ENCODE peak calls at places on chromosome 15, in five cellular contexts. One of them, this sample, is unnamed. For H3K4me1, the result is how much of the 10 kb centered on the place peaks cover.

GRCh38 chr15:33048255-33048654 is 146.3 kb downstream of the FMN1 start:
- DNase-seq in ovary: no peak
- DNase-seq in foreskin keratinocyte: no peak
- DNase-seq in cardiac muscle cell: no peak
- DNase-seq in IMR-90: no peak
- DNase-seq in this sample: no peak

GRCh38 chr15:51982013-51982769 is 10.6 kb upstream of the LEO1 start:
- DNase-seq in ovary: no peak
- DNase-seq in foreskin keratinocyte: peak
- DNase-seq in cardiac muscle cell: peak
- DNase-seq in IMR-90: peak
- DNase-seq in this sample: peak

GRCh38 chr15:40523611-40524010 is 41.2 kb downstream of the CCDC32 start:
- DNase-seq in ovary: no peak
- DNase-seq in foreskin keratinocyte: no peak
- DNase-seq in cardiac muscle cell: no peak
- DNase-seq in IMR-90: no peak
- DNase-seq in this sample: no peak

GRCh38 chr15:87724330-87724729 is 532.2 kb downstream of the NTRK3 start:
- DNase-seq in ovary: no peak
- DNase-seq in foreskin keratinocyte: no peak
- DNase-seq in cardiac muscle cell: no peak
- DNase-seq in IMR-90: no peak
- DNase-seq in this sample: no peak

GRCh38 chr15:99711685-99712084 is 21.6 kb downstream of the LYSMD4 start:
- DNase-seq in ovary: no peak
- DNase-seq in foreskin keratinocyte: no peak
- DNase-seq in cardiac muscle cell: no peak
- DNase-seq in IMR-90: no peak
- DNase-seq in this sample: no peak

GRCh38 chr15:44536298-44536961 is 517 bp upstream of the EIF3J start:
- DNase-seq in ovary: no peak
- DNase-seq in foreskin keratinocyte: peak
- DNase-seq in cardiac muscle cell: peak
- DNase-seq in IMR-90: peak
- DNase-seq in this sample: peak

GRCh38 chr15:75760689-75761435 is 48.2 kb upstream of the CSPG4 start:
- DNase-seq in ovary: no peak
- DNase-seq in foreskin keratinocyte: no peak
- DNase-seq in cardiac muscle cell: peak
- DNase-seq in IMR-90: no peak
- DNase-seq in this sample: no peak

GRCh38 chr15:51878446-51879386 is 49.3 kb downstream of the TMOD3 start:
- DNase-seq in ovary: no peak
- DNase-seq in foreskin keratinocyte: no peak
- DNase-seq in cardiac muscle cell: no peak
- DNase-seq in IMR-90: peak
- DNase-seq in this sample: no peak

GRCh38 chr15:74319138-74319460 is 48.3 kb downstream of the CYP11A1 start:
- DNase-seq in ovary: no peak
- DNase-seq in foreskin keratinocyte: no peak
- DNase-seq in cardiac muscle cell: no peak
- DNase-seq in IMR-90: no peak
- DNase-seq in this sample: no peak
- H3K4me1 ChIP-seq in ovary: under half
- H3K4me1 ChIP-seq in foreskin keratinocyte: under half
- H3K4me1 ChIP-seq in cardiac muscle cell: under half
- H3K4me1 ChIP-seq in IMR-90: under half
- H3K4me1 ChIP-seq in this sample: under half

GRCh38 chr15:89118481-89118989 is 30.3 kb downstream of the ABHD2 start:
- DNase-seq in ovary: no peak
- DNase-seq in foreskin keratinocyte: no peak
- DNase-seq in cardiac muscle cell: no peak
- DNase-seq in IMR-90: no peak
- DNase-seq in this sample: no peak
- H3K4me1 ChIP-seq in ovary: under half
- H3K4me1 ChIP-seq in foreskin keratinocyte: under half
- H3K4me1 ChIP-seq in cardiac muscle cell: half or more
- H3K4me1 ChIP-seq in IMR-90: under half
- H3K4me1 ChIP-seq in this sample: under half

GRCh38 chr15:89396723-89397652 is 62.4 kb upstream of the POLG start:
- DNase-seq in ovary: no peak
- DNase-seq in foreskin keratinocyte: no peak
- DNase-seq in cardiac muscle cell: no peak
- DNase-seq in IMR-90: no peak
- DNase-seq in this sample: no peak

GRCh38 chr15:89399070-89399389 is 64.4 kb upstream of the POLG start:
- DNase-seq in ovary: no peak
- DNase-seq in foreskin keratinocyte: no peak
- DNase-seq in cardiac muscle cell: no peak
- DNase-seq in IMR-90: no peak
- DNase-seq in this sample: no peak

GRCh38 chr15:89399390-89400120 is 64.9 kb upstream of the POLG start:
- DNase-seq in ovary: no peak
- DNase-seq in foreskin keratinocyte: no peak
- DNase-seq in cardiac muscle cell: peak
- DNase-seq in IMR-90: no peak
- DNase-seq in this sample: no peak

GRCh38 chr15:89395996-89396395 is 61.4 kb upstream of the POLG start:
- DNase-seq in ovary: no peak
- DNase-seq in foreskin keratinocyte: no peak
- DNase-seq in cardiac muscle cell: no peak
- DNase-seq in IMR-90: no peak
- DNase-seq in this sample: peak

GRCh38 chr15:89397653-89398023 is 63.0 kb upstream of the POLG start:
- DNase-seq in ovary: no peak
- DNase-seq in foreskin keratinocyte: no peak
- DNase-seq in cardiac muscle cell: no peak
- DNase-seq in IMR-90: no peak
- DNase-seq in this sample: no peak
- H3K4me1 ChIP-seq in ovary: under half
- H3K4me1 ChIP-seq in foreskin keratinocyte: under half
- H3K4me1 ChIP-seq in cardiac muscle cell: under half
- H3K4me1 ChIP-seq in IMR-90: under half
- H3K4me1 ChIP-seq in this sample: under half

GRCh38 chr15:72488558-72488957 is 14.4 kb downstream of the ARIH1 start:
- DNase-seq in ovary: no peak
- DNase-seq in foreskin keratinocyte: no peak
- DNase-seq in cardiac muscle cell: no peak
- DNase-seq in IMR-90: no peak
- DNase-seq in this sample: no peak

GRCh38 chr15:72487070-72487797 is 13.1 kb downstream of the ARIH1 start:
- DNase-seq in ovary: no peak
- DNase-seq in foreskin keratinocyte: no peak
- DNase-seq in cardiac muscle cell: no peak
- DNase-seq in IMR-90: peak
- DNase-seq in this sample: no peak

GRCh38 chr15:72491768-72492167 is 17.6 kb downstream of the ARIH1 start:
- DNase-seq in ovary: no peak
- DNase-seq in foreskin keratinocyte: peak
- DNase-seq in cardiac muscle cell: no peak
- DNase-seq in IMR-90: peak
- DNase-seq in this sample: peak

GRCh38 chr15:72492733-72493132 is 18.6 kb downstream of the ARIH1 start:
- DNase-seq in ovary: no peak
- DNase-seq in foreskin keratinocyte: no peak
- DNase-seq in cardiac muscle cell: no peak
- DNase-seq in IMR-90: no peak
- DNase-seq in this sample: peak

GRCh38 chr15:72489943-72490554 is 15.9 kb downstream of the ARIH1 start:
- DNase-seq in ovary: no peak
- DNase-seq in foreskin keratinocyte: no peak
- DNase-seq in cardiac muscle cell: no peak
- DNase-seq in IMR-90: no peak
- DNase-seq in this sample: no peak
- H3K4me1 ChIP-seq in ovary: under half
- H3K4me1 ChIP-seq in foreskin keratinocyte: under half
- H3K4me1 ChIP-seq in cardiac muscle cell: under half
- H3K4me1 ChIP-seq in IMR-90: under half
- H3K4me1 ChIP-seq in this sample: under half

GRCh38 chr15:101169457-101170071 is 82.3 kb downstream of the CHSY1 start:
- DNase-seq in ovary: no peak
- DNase-seq in foreskin keratinocyte: no peak
- DNase-seq in cardiac muscle cell: no peak
- DNase-seq in IMR-90: peak
- DNase-seq in this sample: no peak

GRCh38 chr15:101167366-101167790 is 84.5 kb downstream of the CHSY1 start:
- DNase-seq in ovary: no peak
- DNase-seq in foreskin keratinocyte: no peak
- DNase-seq in cardiac muscle cell: no peak
- DNase-seq in IMR-90: peak
- DNase-seq in this sample: no peak

GRCh38 chr15:101168898-101169297 is 83.0 kb downstream of the CHSY1 start:
- DNase-seq in ovary: no peak
- DNase-seq in foreskin keratinocyte: no peak
- DNase-seq in cardiac muscle cell: no peak
- DNase-seq in IMR-90: no peak
- DNase-seq in this sample: no peak

GRCh38 chr15:101167791-101168462 is 83.9 kb downstream of the CHSY1 start:
- DNase-seq in ovary: no peak
- DNase-seq in foreskin keratinocyte: peak
- DNase-seq in cardiac muscle cell: no peak
- DNase-seq in IMR-90: peak
- DNase-seq in this sample: peak

DNA sequence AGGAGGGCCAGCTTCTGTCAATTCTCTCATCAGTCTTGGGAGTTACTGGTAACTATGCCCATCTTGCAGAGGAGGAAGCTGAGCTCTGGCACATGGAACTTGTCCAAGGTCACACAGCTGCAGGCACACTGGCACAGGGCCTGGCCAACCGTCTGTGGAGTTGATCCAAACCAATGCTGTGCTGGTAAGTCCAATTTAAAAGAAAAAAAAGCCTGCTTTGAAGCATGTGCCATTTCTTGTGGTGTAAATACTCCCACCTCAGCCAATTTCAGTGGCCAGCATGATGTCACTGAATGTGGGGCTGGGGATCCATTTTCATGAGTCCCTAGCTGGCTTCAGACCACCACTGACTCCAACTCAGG is 83.4 kb downstream of the CHSY1 start:
- DNase-seq in ovary: no peak
- DNase-seq in foreskin keratinocyte: no peak
- DNase-seq in cardiac muscle cell: no peak
- DNase-seq in IMR-90: peak
- DNase-seq in this sample: no peak
- H3K4me1 ChIP-seq in ovary: under half
- H3K4me1 ChIP-seq in foreskin keratinocyte: under half
- H3K4me1 ChIP-seq in cardiac muscle cell: under half
- H3K4me1 ChIP-seq in IMR-90: under half
- H3K4me1 ChIP-seq in this sample: under half

This sample was measured in mammary epithelial cell.